ENCODE peak calls at places on chromosome 10, in seven cellular contexts. One of them, this sample, is unnamed.

GRCh38 chr10:21264271-21264670 is 261.2 kb downstream of the SKIDA1 start:
- DNase-seq in CD4-positive, CD25-positive, alpha-beta regulatory T cell: no peak
- DNase-seq in stimulated activated CD4-positive, alpha-beta T cell treated with anti-CD3 and anti-CD28 coated beads, Interleukin-1b, Interleukin-23, amount 100 ng/mL, for 1 hour: no peak
- DNase-seq in naive thymus-derived CD8-positive, alpha-beta T cell: no peak
- DNase-seq in fibroblast of the aortic adventitia: no peak
- DNase-seq in cardiac fibroblast: no peak
- DNase-seq in NCI-H1092: no peak
- DNase-seq in this sample: no peak

GRCh38 chr10:32237644-32238345 is 109.2 kb downstream of the EPC1 start:
- DNase-seq in CD4-positive, CD25-positive, alpha-beta regulatory T cell: no peak
- DNase-seq in stimulated activated CD4-positive, alpha-beta T cell treated with anti-CD3 and anti-CD28 coated beads, Interleukin-1b, Interleukin-23, amount 100 ng/mL, for 1 hour: no peak
- DNase-seq in naive thymus-derived CD8-positive, alpha-beta T cell: no peak
- DNase-seq in fibroblast of the aortic adventitia: peak; percentile 75
- DNase-seq in cardiac fibroblast: peak; percentile 49
- DNase-seq in NCI-H1092: no peak
- DNase-seq in this sample: no peak

GRCh38 chr10:89516149-89516832 is 19.1 kb downstream of the SLC16A12 start:
- DNase-seq in CD4-positive, CD25-positive, alpha-beta regulatory T cell: no peak
- DNase-seq in stimulated activated CD4-positive, alpha-beta T cell treated with anti-CD3 and anti-CD28 coated beads, Interleukin-1b, Interleukin-23, amount 100 ng/mL, for 1 hour: no peak
- DNase-seq in naive thymus-derived CD8-positive, alpha-beta T cell: no peak
- DNase-seq in fibroblast of the aortic adventitia: peak; percentile 89
- DNase-seq in cardiac fibroblast: peak; percentile 98
- DNase-seq in NCI-H1092: no peak
- DNase-seq in this sample: no peak

GRCh38 chr10:86079088-86079487 is 287.5 kb downstream of the GRID1 start:
- DNase-seq in CD4-positive, CD25-positive, alpha-beta regulatory T cell: no peak
- DNase-seq in stimulated activated CD4-positive, alpha-beta T cell treated with anti-CD3 and anti-CD28 coated beads, Interleukin-1b, Interleukin-23, amount 100 ng/mL, for 1 hour: no peak
- DNase-seq in naive thymus-derived CD8-positive, alpha-beta T cell: no peak
- DNase-seq in fibroblast of the aortic adventitia: no peak
- DNase-seq in cardiac fibroblast: no peak
- DNase-seq in NCI-H1092: no peak
- DNase-seq in this sample: no peak

GRCh38 chr10:129372168-129372567 is 94.9 kb upstream of the MGMT start:
- DNase-seq in CD4-positive, CD25-positive, alpha-beta regulatory T cell: no peak
- DNase-seq in stimulated activated CD4-positive, alpha-beta T cell treated with anti-CD3 and anti-CD28 coated beads, Interleukin-1b, Interleukin-23, amount 100 ng/mL, for 1 hour: no peak
- DNase-seq in naive thymus-derived CD8-positive, alpha-beta T cell: no peak
- DNase-seq in fibroblast of the aortic adventitia: no peak
- DNase-seq in cardiac fibroblast: no peak
- DNase-seq in NCI-H1092: no peak
- DNase-seq in this sample: no peak

GRCh38 chr10:43374194-43374593 is 2.8 kb downstream of the FXYD4 start:
- DNase-seq in CD4-positive, CD25-positive, alpha-beta regulatory T cell: no peak
- DNase-seq in stimulated activated CD4-positive, alpha-beta T cell treated with anti-CD3 and anti-CD28 coated beads, Interleukin-1b, Interleukin-23, amount 100 ng/mL, for 1 hour: no peak
- DNase-seq in naive thymus-derived CD8-positive, alpha-beta T cell: no peak
- DNase-seq in fibroblast of the aortic adventitia: no peak
- DNase-seq in cardiac fibroblast: no peak
- DNase-seq in NCI-H1092: no peak
- DNase-seq in this sample: no peak

GRCh38 chr10:7610651-7611389 is 55.9 kb downstream of the ITIH5 start:
- DNase-seq in CD4-positive, CD25-positive, alpha-beta regulatory T cell: no peak
- DNase-seq in stimulated activated CD4-positive, alpha-beta T cell treated with anti-CD3 and anti-CD28 coated beads, Interleukin-1b, Interleukin-23, amount 100 ng/mL, for 1 hour: no peak
- DNase-seq in naive thymus-derived CD8-positive, alpha-beta T cell: no peak
- DNase-seq in fibroblast of the aortic adventitia: peak; percentile 92
- DNase-seq in cardiac fibroblast: peak; percentile 33
- DNase-seq in NCI-H1092: no peak
- DNase-seq in this sample: no peak

GRCh38 chr10:103739039-103739764 is 116.2 kb downstream of the SH3PXD2A start:
- DNase-seq in CD4-positive, CD25-positive, alpha-beta regulatory T cell: no peak
- DNase-seq in stimulated activated CD4-positive, alpha-beta T cell treated with anti-CD3 and anti-CD28 coated beads, Interleukin-1b, Interleukin-23, amount 100 ng/mL, for 1 hour: no peak
- DNase-seq in naive thymus-derived CD8-positive, alpha-beta T cell: no peak
- DNase-seq in fibroblast of the aortic adventitia: peak; percentile 95
- DNase-seq in cardiac fibroblast: peak; percentile 91
- DNase-seq in NCI-H1092: no peak
- DNase-seq in this sample: no peak

GRCh38 chr10:8102708-8103401 is 48.4 kb downstream of the GATA3 start:
- DNase-seq in CD4-positive, CD25-positive, alpha-beta regulatory T cell: no peak
- DNase-seq in stimulated activated CD4-positive, alpha-beta T cell treated with anti-CD3 and anti-CD28 coated beads, Interleukin-1b, Interleukin-23, amount 100 ng/mL, for 1 hour: no peak
- DNase-seq in naive thymus-derived CD8-positive, alpha-beta T cell: no peak
- DNase-seq in fibroblast of the aortic adventitia: no peak
- DNase-seq in cardiac fibroblast: no peak
- DNase-seq in NCI-H1092: no peak
- DNase-seq in this sample: no peak

GRCh38 chr10:7519351-7519750 is 108.5 kb upstream of the SFMBT2 start:
- DNase-seq in CD4-positive, CD25-positive, alpha-beta regulatory T cell: no peak
- DNase-seq in stimulated activated CD4-positive, alpha-beta T cell treated with anti-CD3 and anti-CD28 coated beads, Interleukin-1b, Interleukin-23, amount 100 ng/mL, for 1 hour: no peak
- DNase-seq in naive thymus-derived CD8-positive, alpha-beta T cell: no peak
- DNase-seq in fibroblast of the aortic adventitia: no peak
- DNase-seq in cardiac fibroblast: no peak
- DNase-seq in NCI-H1092: no peak
- DNase-seq in this sample: no peak